ENCODE peak calls at places on chromosomes 7 and 10, in ten cellular contexts. F, U, N, S, B, D, J, Z, H and L are unnamed samples.

GRCh38 chr7:135682191-135682590 is 19.9 kb downstream of the STMP1 start:
- DNase-seq in F (no peak), U (no peak), N (no peak), S (no peak), B (no peak), D (no peak), J (no peak), Z (no peak), H (no peak), L (no peak)

GRCh38 chr10:58998924-58999713 is 177.3 kb upstream of the PHYHIPL start:
- DNase-seq in F (peak; percentile 53), U (peak; percentile 8), N (no peak), S (no peak), B (no peak), D (no peak), J (no peak), Z (peak; percentile 91), H (peak; percentile 59), L (peak; percentile 35)

GRCh38 chr10:4847580-4848020 is 21.6 kb downstream of the AKR1E2 start:
- DNase-seq in F (peak; percentile 90), U (peak; percentile 91), N (peak; percentile 89), S (peak; percentile 61), B (no peak), D (no peak), J (no peak), Z (no peak), H (peak; percentile 82), L (peak; percentile 79)

GRCh38 chr7:93048136-93048930 is 69.4 kb downstream of the SAMD9 start:
- DNase-seq in F (peak; percentile 66), U (peak; percentile 16), N (peak; percentile 14), S (no peak), B (no peak), D (no peak), J (no peak), Z (no peak), H (peak; percentile 69), L (no peak)

GRCh38 chr10:6280291-6280690 is 77.6 kb downstream of the PFKFB3 start:
- DNase-seq in F (no peak), U (no peak), N (no peak), S (no peak), B (no peak), D (no peak), J (no peak), Z (no peak), H (no peak), L (no peak)

GRCh38 chr10:123428302-123428701 is 237.9 kb upstream of the GPR26 start:
- DNase-seq in F (no peak), U (no peak), N (no peak), S (peak; percentile 16), B (no peak), D (no peak), J (no peak), Z (no peak), H (no peak), L (no peak)

GRCh38 chr10:50503661-50504320 is 120.0 kb downstream of the SGMS1 start:
- DNase-seq in F (no peak), U (no peak), N (no peak), S (no peak), B (no peak), D (no peak), J (no peak), Z (no peak), H (no peak), L (no peak)

GRCh38 chr7:23742051-23742450 is 32.0 kb downstream of the STK31 start:
- DNase-seq in F (no peak), U (no peak), N (no peak), S (no peak), B (no peak), D (no peak), J (no peak), Z (no peak), H (no peak), L (no peak)

DNA sequence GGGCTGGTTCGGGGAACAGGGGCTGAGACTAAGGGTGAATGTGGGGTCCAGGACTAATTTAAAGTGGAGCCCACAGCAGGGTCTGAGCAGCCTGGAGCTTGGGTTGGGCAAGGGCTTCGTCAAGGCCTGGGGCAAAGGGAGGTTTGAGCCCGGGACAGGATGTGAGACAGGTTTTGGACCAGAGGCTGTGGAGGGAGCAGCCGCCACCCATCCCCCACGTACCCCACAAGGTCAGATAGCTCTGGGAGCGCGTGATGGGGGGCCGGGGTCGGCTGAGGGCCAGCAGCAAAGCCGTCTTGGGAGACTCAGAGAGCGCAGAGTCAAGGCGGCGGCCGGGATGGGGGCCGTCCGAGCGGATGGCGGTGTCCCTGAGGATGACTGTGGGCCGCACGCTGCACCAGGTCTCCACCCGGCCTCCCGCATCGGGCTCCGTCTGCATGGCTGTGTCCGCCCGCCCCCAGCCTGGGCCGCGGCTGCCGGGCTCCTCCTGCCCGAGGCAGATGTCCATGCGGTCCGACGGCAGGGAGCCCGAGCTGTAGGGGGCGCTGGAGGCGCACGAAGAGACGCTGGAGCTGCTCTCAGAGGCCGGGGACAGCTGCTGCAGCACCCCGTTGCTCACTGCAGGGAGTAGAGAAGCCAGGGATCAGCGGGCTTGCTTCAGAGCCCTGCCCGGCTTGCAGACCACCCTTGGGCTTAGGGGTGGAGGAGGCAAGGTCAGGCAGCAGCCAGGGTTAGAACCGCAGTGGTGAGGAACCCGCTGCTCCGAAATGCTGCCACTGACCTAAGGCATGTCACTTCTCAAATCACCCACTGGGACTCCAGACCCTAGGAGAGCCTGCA is 12.1 kb downstream of the PDZD7 start:
- DNase-seq in F (peak; percentile 75), U (peak; percentile 93), N (peak; percentile 83), S (peak; percentile 94), B (peak; percentile 93), D (peak; percentile 92), J (no peak), Z (peak; percentile 86), H (peak; percentile 94), L (peak; percentile 75)
- H3K4me3 ChIP-seq in F (no peak overlapping the region), U (peak overlapping the region; percentile 22), N (no peak overlapping the region), S (no peak overlapping the region), B (no peak overlapping the region), D (no peak overlapping the region), J (no peak overlapping the region), Z (no peak overlapping the region), H (no peak overlapping the region), L (no peak overlapping the region)

GRCh38 chr10:106612381-106612780 is 552.1 kb downstream of the SORCS1 start:
- DNase-seq in F (no peak), U (no peak), N (no peak), S (no peak), B (no peak), D (no peak), J (no peak), Z (no peak), H (no peak), L (no peak)

GRCh38 chr10:106614293-106614692 is 550.2 kb downstream of the SORCS1 start:
- DNase-seq in F (no peak), U (no peak), N (no peak), S (no peak), B (no peak), D (no peak), J (no peak), Z (no peak), H (no peak), L (no peak)

GRCh38 chr10:106608101-106608500 is 556.4 kb downstream of the SORCS1 start:
- DNase-seq in F (peak; percentile 11), U (peak; percentile 36), N (peak; percentile 60), S (no peak), B (no peak), D (no peak), J (no peak), Z (no peak), H (peak; percentile 31), L (no peak)

GRCh38 chr10:106609466-106609865 is 555.0 kb downstream of the SORCS1 start:
- DNase-seq in F (no peak), U (no peak), N (no peak), S (no peak), B (no peak), D (no peak), J (no peak), Z (no peak), H (peak; percentile 34), L (no peak)

GRCh38 chr10:106609867-106610266 is 554.6 kb downstream of the SORCS1 start:
- DNase-seq in F (no peak), U (peak; percentile 23), N (peak; percentile 10), S (no peak), B (no peak), D (no peak), J (no peak), Z (no peak), H (peak; percentile 12), L (no peak)
- TF ChIP-seq CTCF in F (peak; percentile 18), U (peak; percentile 52), N (peak; percentile 27), S (no peak), B (no peak), D (no peak), J (peak; percentile 45), Z (peak; percentile 36), H (peak; percentile 32), L (peak; percentile 16)

GRCh38 chr10:68955786-68956532 is at the start of gene DDX21:
- DNase-seq in F (peak; percentile 94), U (peak; percentile 95), N (peak; percentile 94), S (peak; percentile 94), B (peak; percentile 90), D (peak; percentile 94), J (peak; percentile 83), Z (peak; percentile 90), H (peak; percentile 96), L (peak; percentile 89)

GRCh38 chr10:68957654-68958053 is 1.7 kb downstream of the DDX21 start:
- DNase-seq in F (peak; percentile 8), U (peak; percentile 23), N (peak; percentile 28), S (no peak), B (no peak), D (no peak), J (no peak), Z (no peak), H (no peak), L (peak; percentile 23)

GRCh38 chr10:68957284-68957615 is 1.3 kb downstream of the DDX21 start:
- DNase-seq in F (no peak), U (no peak), N (no peak), S (no peak), B (no peak), D (no peak), J (no peak), Z (no peak), H (no peak), L (no peak)

GRCh38 chr10:68963151-68963550 is 7.2 kb downstream of the DDX21 start:
- DNase-seq in F (no peak), U (no peak), N (no peak), S (no peak), B (no peak), D (no peak), J (no peak), Z (no peak), H (no peak), L (no peak)

DNA sequence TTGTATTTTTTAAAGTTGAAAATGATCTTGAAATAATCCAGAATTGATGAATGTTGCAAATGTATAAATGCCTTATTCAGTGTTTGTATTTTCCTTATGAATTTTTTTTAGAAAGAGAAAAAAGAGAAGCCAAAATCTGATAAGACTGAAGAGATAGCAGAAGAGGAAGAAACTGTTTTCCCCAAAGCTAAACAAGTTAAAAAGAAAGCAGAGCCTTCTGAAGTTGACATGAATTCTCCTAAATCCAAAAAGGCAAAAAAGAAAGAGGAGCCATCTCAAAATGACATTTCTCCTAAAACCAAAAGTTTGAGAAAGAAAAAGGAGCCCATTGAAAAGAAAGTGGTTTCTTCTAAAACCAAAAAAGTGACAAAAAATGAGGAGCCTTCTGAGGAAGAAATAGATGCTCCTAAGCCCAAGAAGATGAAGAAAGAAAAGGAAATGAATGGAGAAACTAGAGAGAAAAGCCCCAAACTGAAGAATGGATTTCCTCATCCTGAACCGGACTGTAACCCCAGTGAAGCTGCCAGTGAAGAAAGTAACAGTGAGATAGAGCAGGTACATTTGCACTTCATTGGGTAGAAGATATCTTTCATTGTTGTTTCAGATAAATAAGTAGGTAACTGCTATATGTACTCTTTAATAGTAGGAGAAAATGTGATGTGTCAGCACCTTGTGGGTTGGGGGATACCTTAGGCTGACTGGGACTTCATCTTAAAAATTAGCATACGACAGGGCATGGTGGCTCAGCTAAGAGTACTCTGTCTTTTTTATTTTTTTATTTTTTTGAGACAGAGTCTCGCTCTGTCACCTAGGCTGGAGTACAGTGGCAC is 3.9 kb downstream of the DDX21 start:
- DNase-seq in F (no peak), U (no peak), N (no peak), S (no peak), B (no peak), D (no peak), J (no peak), Z (no peak), H (no peak), L (no peak)
- H3K4me3 ChIP-seq in F (no peak overlapping the region), U (no peak overlapping the region), N (no peak overlapping the region), S (no peak overlapping the region), B (no peak overlapping the region), D (no peak overlapping the region), J (no peak overlapping the region), Z (no peak overlapping the region), H (no peak overlapping the region), L (no peak overlapping the region)

DNA sequence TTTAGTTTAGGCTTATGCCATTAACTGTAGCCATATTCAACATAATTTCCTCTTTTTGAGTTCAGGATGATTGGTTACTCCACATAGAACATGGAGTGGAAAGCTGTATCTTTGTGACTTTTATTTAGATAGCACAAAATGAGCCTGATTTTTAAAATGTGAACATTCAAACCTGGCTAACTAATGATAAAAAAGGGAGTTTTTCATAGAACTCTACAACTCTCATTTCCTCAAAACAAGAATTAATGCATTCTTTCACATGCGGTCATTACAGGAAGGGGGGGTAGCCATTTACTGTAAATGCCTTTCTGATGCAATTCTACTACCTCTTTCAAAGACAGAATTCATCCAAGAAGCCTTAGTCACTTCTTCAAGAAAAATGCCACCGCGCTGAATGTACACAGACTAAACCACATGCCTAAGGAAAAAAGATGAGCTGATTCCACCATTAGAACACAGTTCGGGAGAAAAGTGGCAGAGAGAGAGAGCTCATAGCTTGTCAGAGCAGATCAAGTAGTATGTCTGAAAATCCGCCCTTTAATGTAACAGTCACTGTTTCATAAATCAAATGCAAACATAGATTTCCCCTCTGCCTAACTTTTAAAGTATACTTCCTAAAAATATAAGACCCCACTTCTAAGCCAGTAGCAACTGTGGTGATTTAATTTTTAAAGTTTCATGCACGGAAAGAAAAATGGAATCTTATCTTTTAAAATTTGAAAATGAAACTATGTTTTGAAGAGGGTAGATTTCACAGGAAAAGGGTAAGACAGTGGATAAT is 226.4 kb upstream of the KLF14 start:
- DNase-seq in F (peak; percentile 99), U (peak; percentile 98), N (peak; percentile 98), S (peak; percentile 32), B (no peak), D (no peak), J (peak; percentile 72), Z (no peak), H (peak; percentile 97), L (peak; percentile 99)
- TF ChIP-seq CTCF in F (no peak), U (no peak), N (no peak), S (no peak), B (no peak), D (no peak), J (no peak), Z (no peak), H (no peak), L (no peak)